ENCODE peak calls at places on chromosome 14, in four cellular contexts. L is NCI-H146; Z is CD4-positive, alpha-beta T cell; N is neural crest cell. Q is an unnamed sample.

GRCh38 chr14:38593477-38593876 is 337.6 kb upstream of the CLEC14A start:
- DNase-seq in L (no peak), Z (no peak), N (no peak), Q (no peak)

GRCh38 chr14:70714055-70714550 is 72.4 kb downstream of the TTC9 start:
- DNase-seq in L (peak), Z (no peak), N (peak), Q (peak)

GRCh38 chr14:35326364-35326763 is 34.2 kb downstream of the PSMA6 start:
- DNase-seq in N (no peak), Z (no peak), L (no peak), Q (no peak)

GRCh38 chr14:105092912-105093425 is 27.7 kb upstream of the GPR132 start:
- DNase-seq in L (peak), N (no peak), Z (peak), Q (no peak)

GRCh38 chr14:59161571-59162175 is 26.8 kb upstream of the DAAM1 start:
- DNase-seq in Z (no peak), L (no peak), N (peak), Q (no peak)

GRCh38 chr14:99230271-99231141 is 41.5 kb downstream of the BCL11B start:
- DNase-seq in L (no peak), N (no peak), Z (peak), Q (no peak)

GRCh38 chr14:100586520-100587247 is 533 bp downstream of the BEGAIN start:
- DNase-seq in L (peak), Z (peak), N (no peak), Q (peak)

GRCh38 chr14:74973003-74973614 is 17.7 kb upstream of the PGF start:
- DNase-seq in N (no peak), L (peak), Z (no peak), Q (peak)

GRCh38 chr14:79476552-79476951 is 734.8 kb downstream of the DIO2 start:
- DNase-seq in L (no peak), N (no peak), Z (no peak), Q (no peak)

GRCh38 chr14:51652168-51653095 is 722 bp downstream of the FRMD6 start:
- DNase-seq in L (no peak), Z (no peak), N (no peak), Q (peak)

GRCh38 chr14:103541944-103542544 is 13.0 kb downstream of the TRMT61A start:
- DNase-seq in N (no peak), Z (no peak), L (peak), Q (no peak)

GRCh38 chr14:95313707-95314106 is 6.0 kb downstream of the CLMN start:
- DNase-seq in L (no peak), N (no peak), Z (no peak), Q (no peak)

GRCh38 chr14:30272848-30273563 is 286.0 kb upstream of the G2E3 start:
- DNase-seq in N (no peak), Z (no peak), L (peak), Q (peak)

GRCh38 chr14:69877492-69877891 is 1.7 kb upstream of the SMOC1 start:
- DNase-seq in L (peak), Z (no peak), N (no peak), Q (peak)

GRCh38 chr14:57189070-57189469 is 79.6 kb downstream of the EXOC5 start:
- DNase-seq in N (no peak), Z (no peak), L (peak), Q (peak)

GRCh38 chr14:91955168-91955567 is 7.7 kb upstream of the FBLN5 start:
- DNase-seq in L (no peak), N (no peak), Z (no peak), Q (no peak)

GRCh38 chr14:94884616-94885230 is 114.8 kb upstream of the GSC start:
- DNase-seq in Z (no peak), L (no peak), N (no peak), Q (no peak)

GRCh38 chr14:53109028-53109687 is 44.0 kb downstream of the DDHD1 start:
- DNase-seq in L (no peak), N (no peak), Z (peak), Q (no peak)

GRCh38 chr14:65073605-65074201 is 28.6 kb downstream of the MAX start:
- DNase-seq in N (no peak), Z (no peak), L (no peak), Q (no peak)

Q was measured in COR-L47.